ENCODE peak calls at places on chromosome 15, in four cellular contexts. One of them, this sample, is unnamed.

GRCh38 chr15:79617071-79617470 is 184.9 kb downstream of the MINAR1 start:
- DNase-seq in GM12878: no peak
- DNase-seq in K562: no peak
- DNase-seq in endothelial cell of umbilical vein: no peak
- DNase-seq in this sample: no peak

GRCh38 chr15:45714501-45715488 is 80.0 kb downstream of the SQOR start:
- DNase-seq in GM12878: no peak
- DNase-seq in K562: peak; percentile 23
- DNase-seq in endothelial cell of umbilical vein: peak; percentile 69
- DNase-seq in this sample: peak; percentile 51

GRCh38 chr15:76904461-76905012 is 603 bp downstream of the SCAPER start:
- DNase-seq in GM12878: no peak
- DNase-seq in K562: peak; percentile 23
- DNase-seq in endothelial cell of umbilical vein: peak; percentile 42
- DNase-seq in this sample: peak; percentile 28

GRCh38 chr15:65344909-65345275 is 32.9 kb downstream of the IGDCC3 start:
- DNase-seq in GM12878: no peak
- DNase-seq in K562: no peak
- DNase-seq in endothelial cell of umbilical vein: no peak
- DNase-seq in this sample: no peak

GRCh38 chr15:64507293-64507802 is 47.0 kb downstream of the ZNF609 start:
- DNase-seq in GM12878: peak; percentile 48
- DNase-seq in K562: peak; percentile 78
- DNase-seq in endothelial cell of umbilical vein: peak; percentile 82
- DNase-seq in this sample: peak; percentile 36

GRCh38 chr15:89898628-89899302 is 5.0 kb upstream of the AP3S2 start:
- DNase-seq in GM12878: no peak
- DNase-seq in K562: peak; percentile 85
- DNase-seq in endothelial cell of umbilical vein: peak; percentile 22
- DNase-seq in this sample: peak; percentile 77

GRCh38 chr15:50227076-50227475 is 38.5 kb downstream of the HDC start:
- DNase-seq in GM12878: no peak
- DNase-seq in K562: no peak
- DNase-seq in endothelial cell of umbilical vein: no peak
- DNase-seq in this sample: no peak

GRCh38 chr15:101276501-101277037 is 716 bp downstream of the SELENOS start:
- DNase-seq in GM12878: no peak
- DNase-seq in K562: no peak
- DNase-seq in endothelial cell of umbilical vein: peak; percentile 58
- DNase-seq in this sample: no peak

GRCh38 chr15:50066693-50067092 is 52.3 kb downstream of the ATP8B4 start:
- DNase-seq in GM12878: no peak
- DNase-seq in K562: no peak
- DNase-seq in endothelial cell of umbilical vein: no peak
- DNase-seq in this sample: no peak

GRCh38 chr15:31262143-31262530 is 64.5 kb upstream of the KLF13 start:
- DNase-seq in GM12878: no peak
- DNase-seq in K562: no peak
- DNase-seq in endothelial cell of umbilical vein: no peak
- DNase-seq in this sample: no peak

GRCh38 chr15:52463638-52464037 is 65.0 kb downstream of the MYO5A start:
- DNase-seq in GM12878: no peak
- DNase-seq in K562: no peak
- DNase-seq in endothelial cell of umbilical vein: peak; percentile 84
- DNase-seq in this sample: no peak

GRCh38 chr15:97993310-97993738 is 32.8 kb downstream of the ARRDC4 start:
- DNase-seq in GM12878: no peak
- DNase-seq in K562: peak; percentile 53
- DNase-seq in endothelial cell of umbilical vein: peak; percentile 58
- DNase-seq in this sample: no peak

GRCh38 chr15:78708713-78709112 is 67.7 kb upstream of the CHRNB4 start:
- DNase-seq in GM12878: no peak
- DNase-seq in K562: no peak
- DNase-seq in endothelial cell of umbilical vein: no peak
- DNase-seq in this sample: no peak

GRCh38 chr15:63371297-63371918 is 10.2 kb downstream of the CA12 start:
- DNase-seq in GM12878: no peak
- DNase-seq in K562: no peak
- DNase-seq in endothelial cell of umbilical vein: no peak
- DNase-seq in this sample: no peak

GRCh38 chr15:60485365-60485764 is 6.4 kb upstream of the ICE2 start:
- DNase-seq in GM12878: no peak
- DNase-seq in K562: no peak
- DNase-seq in endothelial cell of umbilical vein: no peak
- DNase-seq in this sample: no peak

GRCh38 chr15:61050844-61051569 is 178.1 kb downstream of the RORA start:
- DNase-seq in GM12878: no peak
- DNase-seq in K562: no peak
- DNase-seq in endothelial cell of umbilical vein: no peak
- DNase-seq in this sample: no peak

GRCh38 chr15:32908135-32908801 is 190.5 kb downstream of the GREM1 start:
- DNase-seq in GM12878: peak; percentile 71
- DNase-seq in K562: no peak
- DNase-seq in endothelial cell of umbilical vein: peak; percentile 60
- DNase-seq in this sample: no peak

GRCh38 chr15:90735929-90736328 is 18.8 kb downstream of the BLM start:
- DNase-seq in GM12878: no peak
- DNase-seq in K562: no peak
- DNase-seq in endothelial cell of umbilical vein: no peak
- DNase-seq in this sample: no peak

GRCh38 chr15:52164631-52165265 is 26.4 kb downstream of the GNB5 start:
- DNase-seq in GM12878: no peak
- DNase-seq in K562: no peak
- DNase-seq in endothelial cell of umbilical vein: no peak
- DNase-seq in this sample: no peak

GRCh38 chr15:101047301-101047781 is 128.2 kb downstream of the LRRK1 start:
- DNase-seq in GM12878: no peak
- DNase-seq in K562: no peak
- DNase-seq in endothelial cell of umbilical vein: no peak
- DNase-seq in this sample: no peak

GRCh38 chr15:98076021-98076816 is 115.7 kb downstream of the ARRDC4 start:
- DNase-seq in GM12878: no peak
- DNase-seq in K562: peak; percentile 84
- DNase-seq in endothelial cell of umbilical vein: no peak
- DNase-seq in this sample: no peak

GRCh38 chr15:50137330-50137761 is 18.3 kb upstream of the ATP8B4 start:
- DNase-seq in GM12878: no peak
- DNase-seq in K562: peak; percentile 42
- DNase-seq in endothelial cell of umbilical vein: peak; percentile 13
- DNase-seq in this sample: no peak

GRCh38 chr15:63049747-63050439 is 7.3 kb downstream of the TPM1 start:
- DNase-seq in GM12878: no peak
- DNase-seq in K562: no peak
- DNase-seq in endothelial cell of umbilical vein: peak; percentile 38
- DNase-seq in this sample: peak; percentile 56

GRCh38 chr15:49901867-49902775 is 216.9 kb downstream of the ATP8B4 start:
- DNase-seq in GM12878: no peak
- DNase-seq in K562: no peak
- DNase-seq in endothelial cell of umbilical vein: no peak
- DNase-seq in this sample: no peak

GRCh38 chr15:70357453-70357852 is 259.7 kb upstream of the TLE3 start:
- DNase-seq in GM12878: no peak
- DNase-seq in K562: no peak
- DNase-seq in endothelial cell of umbilical vein: no peak
- DNase-seq in this sample: no peak

GRCh38 chr15:52098328-52098727 is 14.2 kb downstream of the BCL2L10 start:
- DNase-seq in GM12878: no peak
- DNase-seq in K562: no peak
- DNase-seq in endothelial cell of umbilical vein: no peak
- DNase-seq in this sample: no peak

GRCh38 chr15:22257047-22257667 is 176.8 kb downstream of the OR4M2 start:
- DNase-seq in GM12878: no peak
- DNase-seq in K562: no peak
- DNase-seq in endothelial cell of umbilical vein: no peak
- DNase-seq in this sample: no peak

GRCh38 chr15:84604804-84605203 is 4.0 kb downstream of the ZSCAN2 start:
- DNase-seq in GM12878: no peak
- DNase-seq in K562: no peak
- DNase-seq in endothelial cell of umbilical vein: no peak
- DNase-seq in this sample: no peak

GRCh38 chr15:55630921-55631320 is 42.8 kb upstream of the PYGO1 start:
- DNase-seq in GM12878: no peak
- DNase-seq in K562: no peak
- DNase-seq in endothelial cell of umbilical vein: peak; percentile 11
- DNase-seq in this sample: no peak

GRCh38 chr15:41476416-41477048 is 17.1 kb upstream of the ITPKA start:
- DNase-seq in GM12878: no peak
- DNase-seq in K562: no peak
- DNase-seq in endothelial cell of umbilical vein: no peak
- DNase-seq in this sample: no peak

GRCh38 chr15:96585634-96586386 is 255.3 kb downstream of the NR2F2 start:
- DNase-seq in GM12878: no peak
- DNase-seq in K562: peak; percentile 17
- DNase-seq in endothelial cell of umbilical vein: peak; percentile 39
- DNase-seq in this sample: no peak

GRCh38 chr15:92393287-92393993 is at the start of gene ST8SIA2:
- DNase-seq in GM12878: no peak
- DNase-seq in K562: no peak
- DNase-seq in endothelial cell of umbilical vein: peak; percentile 3
- DNase-seq in this sample: no peak

GRCh38 chr15:48748535-48748934 is 62.3 kb downstream of the CEP152 start:
- DNase-seq in GM12878: no peak
- DNase-seq in K562: no peak
- DNase-seq in endothelial cell of umbilical vein: no peak
- DNase-seq in this sample: no peak

GRCh38 chr15:59622289-59622688 is 10.7 kb downstream of the GCNT3 start:
- DNase-seq in GM12878: no peak
- DNase-seq in K562: peak; percentile 63
- DNase-seq in endothelial cell of umbilical vein: peak; percentile 55
- DNase-seq in this sample: peak; percentile 79

GRCh38 chr15:52751522-52751921 is 38.6 kb downstream of the ONECUT1 start:
- DNase-seq in GM12878: no peak
- DNase-seq in K562: no peak
- DNase-seq in endothelial cell of umbilical vein: no peak
- DNase-seq in this sample: no peak

GRCh38 chr15:67495585-67495984 is 25.3 kb upstream of the C15orf61 start:
- DNase-seq in GM12878: no peak
- DNase-seq in K562: no peak
- DNase-seq in endothelial cell of umbilical vein: no peak
- DNase-seq in this sample: no peak
- TF ChIP-seq MYC in GM12878: no peak
- TF ChIP-seq MYC in K562: no peak
- TF ChIP-seq MYC in endothelial cell of umbilical vein: no peak
- TF ChIP-seq MYC in this sample: no peak

GRCh38 chr15:73375755-73376305 is 7.1 kb upstream of the HCN4 start:
- DNase-seq in GM12878: no peak
- DNase-seq in K562: no peak
- DNase-seq in endothelial cell of umbilical vein: no peak
- DNase-seq in this sample: no peak
- TF ChIP-seq POLR2AphosphoS5 in GM12878: no peak
- TF ChIP-seq POLR2AphosphoS5 in K562: no peak
- TF ChIP-seq POLR2AphosphoS5 in endothelial cell of umbilical vein: no peak
- TF ChIP-seq POLR2AphosphoS5 in this sample: no peak

GRCh38 chr15:34837246-34838016 is 42.1 kb upstream of the ACTC1 start:
- DNase-seq in GM12878: no peak
- DNase-seq in K562: peak; percentile 19
- DNase-seq in endothelial cell of umbilical vein: peak; percentile 48
- DNase-seq in this sample: no peak

GRCh38 chr15:34838282-34838681 is 42.9 kb upstream of the ACTC1 start:
- DNase-seq in GM12878: no peak
- DNase-seq in K562: no peak
- DNase-seq in endothelial cell of umbilical vein: no peak
- DNase-seq in this sample: no peak

DNA sequence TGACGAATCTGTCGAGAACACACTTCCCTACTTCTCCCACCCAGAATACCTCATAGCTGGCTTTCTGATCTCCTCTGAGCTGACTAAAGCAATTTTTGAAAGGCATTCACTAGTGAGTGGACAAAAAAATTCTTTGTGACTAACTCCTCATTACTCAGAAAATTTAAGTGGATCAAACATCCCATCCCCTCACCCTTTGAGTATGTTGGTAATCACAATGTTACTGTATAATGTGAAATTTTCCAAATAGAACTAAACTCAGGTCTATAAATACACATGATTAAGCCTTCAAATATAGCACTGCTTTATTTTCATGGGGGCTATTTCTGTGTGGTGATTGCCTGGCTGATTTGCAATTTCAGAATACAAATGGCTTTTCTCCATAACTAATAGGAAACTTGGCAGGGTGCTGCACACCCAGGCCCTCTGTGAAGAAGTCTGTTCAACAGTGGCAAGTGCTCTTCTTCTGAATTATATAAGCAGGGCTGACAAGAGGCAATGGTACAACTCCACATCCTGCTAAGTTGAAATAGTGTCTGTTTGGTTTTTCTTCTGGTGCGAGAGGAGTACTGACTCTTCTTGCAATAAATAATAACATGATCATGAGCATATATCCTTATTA is 46.0 kb upstream of the ACTC1 start:
- DNase-seq in GM12878: no peak
- DNase-seq in K562: no peak
- DNase-seq in endothelial cell of umbilical vein: no peak
- DNase-seq in this sample: no peak
- TF ChIP-seq MYC in GM12878: no peak
- TF ChIP-seq MYC in K562: no peak
- TF ChIP-seq MYC in endothelial cell of umbilical vein: no peak
- TF ChIP-seq MYC in this sample: no peak

GRCh38 chr15:44710236-44711088 is 661 bp downstream of the PATL2 start:
- DNase-seq in GM12878: peak; percentile 69
- DNase-seq in K562: peak; percentile 41
- DNase-seq in endothelial cell of umbilical vein: no peak
- DNase-seq in this sample: no peak

GRCh38 chr15:44705981-44706380 is 5.1 kb downstream of the PATL2 start:
- DNase-seq in GM12878: no peak
- DNase-seq in K562: no peak
- DNase-seq in endothelial cell of umbilical vein: no peak
- DNase-seq in this sample: no peak

GRCh38 chr15:44711089-44711355 is at the start of gene PATL2:
- DNase-seq in GM12878: no peak
- DNase-seq in K562: no peak
- DNase-seq in endothelial cell of umbilical vein: no peak
- DNase-seq in this sample: no peak

GRCh38 chr15:44706401-44706800 is 4.7 kb downstream of the PATL2 start:
- DNase-seq in GM12878: no peak
- DNase-seq in K562: no peak
- DNase-seq in endothelial cell of umbilical vein: no peak
- DNase-seq in this sample: no peak

DNA sequence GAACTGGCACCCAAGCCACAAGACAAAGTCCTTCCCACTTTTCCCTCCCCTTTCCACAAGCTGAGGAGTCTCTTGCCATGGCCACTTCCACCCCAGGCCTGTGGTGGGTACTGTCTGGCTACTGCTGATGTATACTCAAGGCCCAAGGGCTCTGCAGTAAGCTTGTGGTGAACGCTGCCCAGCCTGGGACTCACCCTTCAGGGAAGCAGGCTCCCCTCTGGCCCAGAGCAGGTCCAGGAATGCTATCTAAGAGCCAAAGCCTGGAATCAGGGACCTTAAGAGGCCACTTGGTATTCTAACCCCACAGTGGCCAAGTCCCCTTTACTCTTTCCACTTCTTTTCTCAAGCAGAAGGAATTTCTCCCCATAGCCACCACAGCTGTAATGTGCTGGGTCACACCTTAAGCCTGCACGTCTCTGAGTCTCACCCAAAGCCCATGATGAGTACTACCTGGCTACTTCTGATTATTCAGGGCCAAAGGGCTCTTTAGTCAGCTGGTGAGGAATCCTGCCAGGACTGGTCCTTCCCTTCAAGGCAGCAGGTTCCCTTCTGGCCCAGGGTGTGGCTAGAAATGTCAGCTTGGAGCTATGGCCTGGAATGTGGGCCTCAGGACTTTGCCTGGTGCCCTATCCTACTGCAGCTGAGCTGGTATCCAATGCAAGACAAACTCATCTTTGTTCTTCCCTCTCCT is 4.0 kb downstream of the PATL2 start:
- DNase-seq in GM12878: no peak
- DNase-seq in K562: no peak
- DNase-seq in endothelial cell of umbilical vein: no peak
- DNase-seq in this sample: no peak
- TF ChIP-seq POLR2AphosphoS5 in GM12878: no peak
- TF ChIP-seq POLR2AphosphoS5 in K562: no peak
- TF ChIP-seq POLR2AphosphoS5 in endothelial cell of umbilical vein: no peak
- TF ChIP-seq POLR2AphosphoS5 in this sample: no peak

This sample was measured in HepG2.